ENCODE peak calls at places on chromosomes 2 and 18, in four cellular contexts. B, O, L and F are unnamed samples.

GRCh38 chr2:214226061-214226460 is 184.8 kb upstream of the VWC2L start:
- DNase-seq in O (no peak), L (no peak), B (no peak), F (no peak)

GRCh38 chr18:77249583-77250500 is at the start of gene GALR1:
- DNase-seq in L (no peak), O (peak; percentile 25), B (no peak), F (no peak)

GRCh38 chr2:239257511-239257937 is 143.3 kb downstream of the HDAC4 start:
- DNase-seq in L (no peak), O (no peak), B (peak; percentile 67), F (no peak)

GRCh38 chr2:207163053-207163814 is 2.5 kb downstream of the KLF7 start:
- DNase-seq in B (peak; percentile 21), O (no peak), L (peak; percentile 70), F (peak; percentile 54)

GRCh38 chr2:228681426-228681825 is 499.9 kb upstream of the SPHKAP start:
- DNase-seq in L (no peak), B (peak; percentile 39), O (no peak), F (no peak)

GRCh38 chr2:130834091-130834922 is 2.4 kb upstream of the ARHGEF4 start:
- DNase-seq in O (no peak), B (peak; percentile 9), L (no peak), F (no peak)

GRCh38 chr2:119192893-119193292 is 30.7 kb upstream of the STEAP3 start:
- DNase-seq in B (no peak), L (no peak), O (no peak), F (no peak)

GRCh38 chr2:164145093-164145987 is 409.5 kb upstream of the FIGN start:
- DNase-seq in O (no peak), L (no peak), B (no peak), F (no peak)

GRCh38 chr18:44458777-44459176 is 221.9 kb upstream of the SETBP1 start:
- DNase-seq in B (peak; percentile 22), L (no peak), O (no peak), F (no peak)

GRCh38 chr2:228722311-228722710 is 540.8 kb upstream of the SPHKAP start:
- DNase-seq in O (no peak), B (no peak), L (no peak), F (no peak)

GRCh38 chr2:106192752-106193490 is 1.2 kb downstream of the UXS1 start:
- DNase-seq in B (peak; percentile 76), O (no peak), L (peak; percentile 84), F (no peak)

GRCh38 chr2:177165731-177166711 is 46.6 kb upstream of the HNRNPA3 start:
- DNase-seq in B (no peak), L (no peak), O (no peak), F (no peak)

GRCh38 chr18:44823782-44824181 is 143.1 kb downstream of the SETBP1 start:
- DNase-seq in O (no peak), L (no peak), B (no peak), F (no peak)